ENCODE peak calls at places on chromosomes 12 and 14, in four cellular contexts. O is effector memory CD8-positive, alpha-beta T cell; M is GM10248; H is SJSA1. Y is an unnamed sample.

GRCh38 chr14:102079700-102079979 is 7.2 kb downstream of the HSP90AA1 start:
- DNase-seq in M (no peak), H (no peak), O (no peak), Y (no peak)

GRCh38 chr12:79378496-79378895 is 312.3 kb downstream of the PAWR start:
- DNase-seq in O (no peak), H (no peak), M (no peak), Y (no peak)

GRCh38 chr14:54364555-54365415 is 32.0 kb upstream of the CDKN3 start:
- DNase-seq in H (no peak), O (no peak), M (no peak), Y (peak)

GRCh38 chr14:31441273-31442110 is 15.8 kb downstream of the DTD2 start:
- DNase-seq in M (no peak), H (peak), O (no peak), Y (no peak)

GRCh38 chr12:19970116-19970515 is 398.2 kb upstream of the PDE3A start:
- DNase-seq in M (no peak), O (no peak), H (peak), Y (no peak)

GRCh38 chr12:105239304-105239703 is 3.3 kb upstream of the APPL2 start:
- DNase-seq in H (no peak), O (no peak), M (no peak), Y (no peak)

GRCh38 chr14:92747701-92748258 is 647 bp downstream of the LGMN start:
- DNase-seq in H (peak), M (no peak), O (no peak), Y (no peak)

GRCh38 chr12:22738945-22739344 is 114.0 kb downstream of the ETNK1 start:
- DNase-seq in H (no peak), M (no peak), O (no peak), Y (no peak)

GRCh38 chr12:80864046-80864735 is 73.5 kb downstream of the LIN7A start:
- DNase-seq in H (no peak), M (no peak), O (no peak), Y (no peak)

GRCh38 chr14:104692261-104692938 is 3.0 kb downstream of the INF2 start:
- DNase-seq in M (no peak), O (no peak), H (no peak), Y (no peak)

GRCh38 chr12:120468271-120468845 is 1.2 kb downstream of the SRSF9 start:
- DNase-seq in M (peak), O (no peak), H (peak), Y (no peak)

GRCh38 chr12:95218852-95219171 is 1.2 kb downstream of the VEZT start:
- DNase-seq in H (no peak), M (peak), O (peak), Y (no peak)

GRCh38 chr14:53044486-53044885 is 93.6 kb upstream of the FERMT2 start:
- DNase-seq in O (no peak), H (peak), M (no peak), Y (no peak)

Y was measured in T1000.